ENCODE peak calls at places on chromosomes 13 and 19, in four cellular contexts. J is EL, W is left ventricle myocardium superior, A is T-helper 9 cell. O is an unnamed sample.

GRCh38 chr13:28819748-28820098 is 416 bp upstream of the MTUS2 start:
- DNase-seq in J (peak; percentile 57), W (peak; percentile 85), A (peak; percentile 35), O (peak; percentile 28)

GRCh38 chr19:12052571-12053169 is at the start of gene ZNF878:
- DNase-seq in J (peak; percentile 96), W (peak; percentile 93), A (no peak), O (peak; percentile 89)

GRCh38 chr13:28751210-28751935 is 32.6 kb upstream of the SLC46A3 start:
- DNase-seq in A (no peak), J (peak; percentile 11), W (no peak), O (no peak)

GRCh38 chr13:87669379-87669978 is 1.7 kb upstream of the SLITRK5 start:
- DNase-seq in W (no peak), J (no peak), A (no peak), O (no peak)

GRCh38 chr13:92173254-92173653 is 774.8 kb downstream of the GPC5 start:
- DNase-seq in A (no peak), W (no peak), J (no peak), O (no peak)

GRCh38 chr19:17966497-17967257 is at the start of gene KCNN1:
- DNase-seq in W (no peak), A (no peak), J (no peak), O (no peak)

GRCh38 chr19:31718041-31718440 is 368.8 kb upstream of the TSHZ3 start:
- DNase-seq in W (no peak), J (no peak), A (no peak), O (no peak)

GRCh38 chr19:49786432-49786831 is 19.6 kb downstream of the AP2A1 start:
- DNase-seq in J (peak; percentile 73), A (no peak), W (no peak), O (no peak)

GRCh38 chr19:48391100-48392005 is at the start of gene KDELR1:
- DNase-seq in A (peak; percentile 76), W (peak; percentile 86), J (peak; percentile 69), O (peak; percentile 23)

GRCh38 chr13:64505511-64505910 is 2724.6 kb downstream of the PCDH9 start:
- DNase-seq in A (no peak), J (peak; percentile 77), W (no peak), O (no peak)

GRCh38 chr19:13153627-13154240 is 3.5 kb downstream of the IER2 start:
- DNase-seq in W (peak; percentile 62), A (no peak), J (peak; percentile 25), O (no peak)

GRCh38 chr19:28504139-28504538 is 708.8 kb downstream of the UQCRFS1 start:
- DNase-seq in W (no peak), J (no peak), A (no peak), O (no peak)

GRCh38 chr13:43019811-43020210 is 3.6 kb upstream of the DNAJC15 start:
- DNase-seq in J (peak; percentile 16), A (no peak), W (no peak), O (no peak)

GRCh38 chr19:4229179-4229931 is at the start of gene EBI3:
- DNase-seq in J (peak; percentile 82), W (peak; percentile 57), A (no peak), O (no peak)

GRCh38 chr19:30881281-30881680 is 468.0 kb downstream of the TSHZ3 start:
- DNase-seq in A (no peak), W (no peak), J (no peak), O (no peak)

GRCh38 chr19:38734426-38735256 is 9.6 kb downstream of the CAPN12 start:
- DNase-seq in J (peak; percentile 40), W (no peak), A (peak; percentile 28), O (no peak)

O was measured in NCI-H510A.